ENCODE peak calls at places on chromosomes 12 and 14, in seven cellular contexts. P, W, S, I, M, O and C are unnamed samples.

GRCh38 chr14:32593290-32593942 is 264.3 kb downstream of the AKAP6 start:
- DNase-seq in M (no peak), W (no peak), S (no peak), P (no peak), O (no peak), I (no peak), C (no peak)

GRCh38 chr12:127485528-127485927 is 781.4 kb upstream of the TMEM132C start:
- DNase-seq in S (no peak), W (no peak), O (no peak), M (no peak), I (peak), P (no peak), C (no peak)

GRCh38 chr12:94282675-94283074 is 134.3 kb downstream of the PLXNC1 start:
- DNase-seq in I (peak), W (no peak), M (no peak), P (no peak), S (peak), O (no peak), C (peak)

GRCh38 chr14:39459795-39460478 is 27.7 kb upstream of the FBXO33 start:
- DNase-seq in M (no peak), I (no peak), P (no peak), S (no peak), W (no peak), O (no peak), C (peak)

GRCh38 chr12:68557011-68557715 is 53.5 kb upstream of the RAP1B start:
- DNase-seq in M (no peak), S (peak), O (no peak), W (no peak), P (no peak), I (no peak), C (no peak)

GRCh38 chr12:67618303-67618702 is 30.2 kb upstream of the DYRK2 start:
- DNase-seq in S (no peak), I (no peak), W (no peak), M (no peak), O (no peak), P (no peak), C (no peak)

GRCh38 chr12:115507951-115508722 is 769.4 kb downstream of the MED13L start:
- DNase-seq in M (no peak), S (no peak), P (no peak), I (no peak), W (peak), O (no peak), C (peak)

GRCh38 chr14:72906316-72906715 is 12.4 kb upstream of the DPF3 start:
- DNase-seq in M (no peak), W (no peak), S (no peak), P (no peak), I (no peak), O (no peak), C (no peak)

GRCh38 chr12:74537126-74537706 is 419 bp upstream of the ATXN7L3B start:
- DNase-seq in M (no peak), P (no peak), I (no peak), S (no peak), O (no peak), W (no peak), C (no peak)

GRCh38 chr14:76662580-76662979 is 98.7 kb upstream of the VASH1 start:
- DNase-seq in M (no peak), I (no peak), W (no peak), S (no peak), O (no peak), P (no peak), C (no peak)

GRCh38 chr12:321606-322326 is 59.1 kb upstream of the SLC6A13 start:
- DNase-seq in O (no peak), S (peak), I (no peak), W (no peak), P (peak), M (no peak), C (no peak)

GRCh38 chr12:39846971-39847661 is 227.5 kb upstream of the ABCD2 start:
- DNase-seq in M (no peak), S (no peak), P (no peak), I (no peak), W (no peak), O (no peak), C (no peak)

GRCh38 chr12:106736051-106736957 is 38.2 kb upstream of the RIC8B start:
- DNase-seq in W (no peak), P (no peak), I (no peak), S (no peak), O (no peak), M (no peak), C (no peak)

GRCh38 chr12:76111209-76111749 is 26.8 kb upstream of the NAP1L1 start:
- DNase-seq in I (no peak), O (no peak), P (no peak), M (no peak), W (no peak), S (no peak), C (no peak)

GRCh38 chr14:49766839-49767238 is 1.1 kb upstream of the KLHDC2 start:
- DNase-seq in W (no peak), S (no peak), P (no peak), I (no peak), O (no peak), M (no peak), C (no peak)

GRCh38 chr12:63846249-63846967 is 1.9 kb downstream of the SRGAP1 start:
- DNase-seq in M (no peak), S (peak), P (no peak), I (no peak), O (no peak), W (no peak), C (no peak)

GRCh38 chr14:65461730-65462129 is 49.2 kb downstream of the FUT8 start:
- DNase-seq in S (peak), W (no peak), I (no peak), P (no peak), M (no peak), O (no peak), C (no peak)

GRCh38 chr12:131701705-131702572 is 9.0 kb upstream of the SFSWAP start:
- DNase-seq in W (no peak), I (no peak), S (no peak), P (no peak), M (no peak), O (no peak), C (no peak)

GRCh38 chr12:74945771-74946198 is 263.9 kb downstream of the KCNC2 start:
- DNase-seq in M (no peak), S (no peak), W (no peak), O (no peak), I (no peak), P (no peak), C (no peak)

GRCh38 chr14:64838656-64839055 is 41.1 kb downstream of the SPTB start:
- DNase-seq in W (no peak), I (no peak), P (no peak), M (no peak), O (no peak), S (no peak), C (no peak)

GRCh38 chr12:20629414-20630156 is 65.5 kb upstream of the SLCO1C1 start:
- DNase-seq in W (no peak), I (no peak), S (peak), M (no peak), P (peak), O (no peak), C (no peak)

GRCh38 chr12:48865141-48865440 is 579 bp downstream of the RND1 start:
- DNase-seq in O (no peak), I (no peak), W (no peak), P (no peak), M (no peak), S (no peak), C (no peak)

GRCh38 chr12:107377596-107378385 is 284.4 kb upstream of the CRY1 start:
- DNase-seq in S (no peak), O (no peak), W (no peak), M (no peak), I (no peak), P (no peak), C (no peak)

GRCh38 chr12:65741662-65742480 is 82.4 kb upstream of the HMGA2 start:
- DNase-seq in P (no peak), S (peak), O (no peak), I (no peak), W (no peak), M (no peak), C (no peak)

GRCh38 chr12:31370645-31371620 is 45.0 kb upstream of the SINHCAF start:
- DNase-seq in S (no peak), M (no peak), I (no peak), O (no peak), W (no peak), P (no peak), C (no peak)

GRCh38 chr14:104431351-104431928 is 148.1 kb upstream of the C14orf180 start:
- DNase-seq in M (peak), O (peak), P (no peak), S (no peak), I (no peak), W (no peak), C (no peak)

GRCh38 chr12:131827961-131828534 is at the start of gene MMP17:
- DNase-seq in M (peak), I (no peak), P (no peak), W (no peak), O (no peak), S (peak), C (peak)

DNA sequence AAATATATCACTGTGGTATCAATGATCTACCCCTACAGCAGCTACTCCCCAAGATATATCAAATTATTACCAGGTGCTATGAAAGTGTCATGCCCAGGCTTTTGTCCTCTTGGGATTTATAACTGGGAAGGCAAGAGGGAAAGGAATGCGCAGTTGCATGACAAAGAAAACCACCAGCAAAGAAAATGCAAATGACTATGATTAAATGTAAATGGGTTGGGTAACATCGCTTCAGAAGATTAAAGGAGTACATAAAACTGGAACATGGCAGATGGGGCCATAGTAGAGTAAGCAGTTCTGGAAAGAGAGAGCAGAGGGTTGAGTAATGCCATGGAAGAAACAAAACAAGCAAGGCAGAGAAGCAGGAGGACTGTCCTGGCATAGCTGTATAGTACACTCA is 493.1 kb downstream of the NOVA1 start:
- DNase-seq in I (no peak), O (no peak), P (no peak), M (no peak), W (no peak), S (no peak), C (no peak)
- TF ChIP-seq POLR2AphosphoS5 in I (no peak), O (no peak), P (no peak), M (no peak), W (no peak), S (no peak), C (no peak)

GRCh38 chr12:122265433-122265832 is 861 bp downstream of the VPS33A start:
- DNase-seq in S (no peak), M (no peak), W (no peak), P (no peak), I (no peak), O (no peak), C (no peak)

DNA sequence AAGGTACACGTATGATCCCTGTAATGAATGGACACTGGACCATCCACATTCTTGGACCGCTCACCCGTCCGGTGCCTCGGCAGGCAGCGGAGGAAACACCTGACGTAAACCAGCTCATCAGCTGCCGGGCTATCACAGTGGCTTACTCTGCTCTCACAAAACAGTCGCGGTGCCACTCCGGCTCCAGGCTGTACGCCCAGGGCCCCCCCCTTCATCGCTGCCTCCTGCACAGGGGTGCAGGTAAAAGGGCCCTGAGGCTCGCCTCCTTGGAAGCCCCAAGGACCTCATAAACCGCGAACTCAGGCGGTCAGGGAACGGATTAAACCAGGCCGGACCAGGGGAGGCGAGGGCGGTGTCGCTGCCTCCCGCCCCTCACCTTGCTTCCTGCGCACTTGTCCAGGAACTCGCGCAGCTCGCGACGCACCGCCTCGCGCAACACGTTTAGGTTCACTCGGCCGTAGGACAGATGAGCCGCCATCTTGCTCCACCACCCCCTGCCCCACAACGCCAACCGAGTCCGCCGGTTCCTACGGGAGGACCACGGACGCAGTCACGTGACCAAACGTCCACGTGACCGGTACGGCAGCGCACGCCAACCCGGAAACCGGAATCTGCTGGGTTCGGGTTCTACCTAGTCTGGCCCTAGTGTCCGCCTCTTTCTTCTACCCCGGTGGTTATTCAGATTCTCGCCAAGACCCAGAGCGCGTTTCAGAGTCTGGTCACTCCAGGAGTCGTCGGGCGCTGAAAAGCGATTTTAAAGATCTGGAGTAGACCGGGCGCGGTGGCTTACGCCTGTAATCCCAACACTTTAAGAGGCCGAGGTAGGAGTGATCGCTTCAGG is at the start of gene VPS33A:
- DNase-seq in P (peak), I (peak), W (peak), O (peak), M (peak), S (peak), C (peak)
- TF ChIP-seq POLR2A in P (peak), I (peak), W (peak), O (peak), M (peak), S (peak), C (peak)

GRCh38 chr12:84913151-84913550 is 552 bp upstream of the SLC6A15 start:
- DNase-seq in W (no peak), O (no peak), P (no peak), M (no peak), S (no peak), I (no peak), C (no peak)
- TF ChIP-seq POLR2AphosphoS5 in W (no peak), O (no peak), P (no peak), M (no peak), S (no peak), I (no peak), C (no peak)

DNA sequence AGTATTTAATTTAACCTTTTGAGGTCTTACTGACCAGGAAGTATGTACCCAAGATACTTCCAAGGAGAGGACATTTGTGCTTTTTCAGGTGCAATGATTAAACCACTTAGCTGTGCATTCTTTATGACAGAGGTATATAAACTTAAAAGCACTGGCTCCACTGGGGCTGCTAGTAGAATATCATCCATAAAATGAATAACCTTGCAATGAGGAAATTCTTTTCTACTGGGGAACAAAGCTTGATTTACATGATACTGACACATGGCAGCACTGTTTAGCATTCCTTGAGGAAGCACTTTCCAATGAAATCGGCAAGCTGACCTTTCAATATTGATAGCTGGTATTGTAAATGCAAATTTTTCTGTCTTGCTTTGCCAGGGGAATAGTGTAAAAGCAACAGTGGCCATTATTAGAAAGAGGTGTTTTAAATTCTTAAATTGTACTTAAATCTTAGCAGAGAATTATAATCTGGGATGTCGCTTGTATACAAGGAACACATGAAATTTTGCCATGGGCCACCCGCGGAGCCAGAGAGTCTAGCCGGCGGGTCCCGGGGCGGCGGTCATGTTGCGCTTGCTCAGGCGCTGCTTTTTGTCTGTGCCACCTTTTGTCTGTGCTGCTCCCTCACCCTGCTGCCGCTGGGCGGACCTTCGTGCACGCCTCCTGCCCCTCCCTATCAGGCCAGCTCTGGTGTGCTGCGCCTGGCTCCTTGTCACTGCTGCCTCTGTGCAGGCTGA is 20.9 kb upstream of the BLTP3B start:
- DNase-seq in I (peak), P (peak), M (peak), W (peak), O (peak), S (peak), C (peak)
- TF ChIP-seq POLR2A in I (no peak), P (peak), M (no peak), W (no peak), O (no peak), S (no peak), C (no peak)

DNA sequence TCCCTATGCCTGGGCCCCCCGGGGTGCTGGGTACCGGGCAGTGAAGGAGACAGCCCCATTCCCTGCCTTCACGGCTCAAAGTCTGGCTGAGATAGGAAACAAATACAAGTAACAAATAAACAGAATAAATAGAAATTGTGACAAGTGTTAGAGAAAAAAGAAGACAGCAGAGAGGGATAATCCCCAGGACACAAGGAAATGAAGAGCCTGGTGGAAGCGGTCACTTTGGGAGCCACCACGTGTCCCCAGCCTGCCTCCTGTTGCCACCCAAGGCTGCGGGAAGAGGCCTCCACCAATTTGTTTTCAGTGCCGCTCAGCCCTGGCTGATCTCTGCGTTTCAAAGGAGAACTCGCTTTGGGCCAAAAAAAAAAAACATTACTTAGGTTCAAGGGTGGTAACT is 31.2 kb downstream of the RBM19 start:
- DNase-seq in O (no peak), P (no peak), W (no peak), S (no peak), I (no peak), M (no peak), C (no peak)
- TF ChIP-seq POLR2AphosphoS5 in O (no peak), P (no peak), W (no peak), S (no peak), I (no peak), M (no peak), C (no peak)

GRCh38 chr12:54368709-54369596 is 4.7 kb upstream of the GPR84 start:
- DNase-seq in S (peak), O (peak), M (peak), I (peak), P (peak), W (peak), C (peak)
- TF ChIP-seq POLR2A in S (no peak), O (no peak), M (no peak), I (no peak), P (no peak), W (no peak), C (no peak)

DNA sequence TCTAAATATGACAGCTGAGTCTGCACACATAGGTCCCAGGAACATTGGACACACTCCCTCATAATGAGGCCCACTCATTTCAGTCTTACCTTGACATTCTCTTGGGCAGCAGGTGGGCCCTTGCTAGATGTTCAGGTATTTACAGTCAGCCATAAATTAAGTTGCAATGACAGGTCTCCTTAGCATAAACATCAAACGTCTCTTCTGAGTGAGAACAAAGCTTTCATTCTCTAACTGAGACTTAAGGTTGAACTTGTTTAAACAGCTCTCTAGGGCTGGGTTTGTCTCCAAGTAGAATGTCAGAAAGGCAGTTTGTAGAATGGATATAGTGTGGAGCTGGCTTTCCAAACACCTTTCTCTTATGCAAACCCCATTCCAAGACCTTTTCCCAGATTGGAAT is 10.3 kb downstream of the ACVR1B start:
- DNase-seq in M (no peak), S (peak), I (no peak), W (no peak), O (no peak), P (no peak), C (no peak)
- TF ChIP-seq POLR2AphosphoS5 in M (no peak), S (no peak), I (no peak), W (no peak), O (no peak), P (peak), C (no peak)

GRCh38 chr14:69804902-69805301 is 7.9 kb upstream of the SLC10A1 start:
- DNase-seq in P (no peak), S (no peak), M (no peak), I (no peak), W (no peak), O (no peak), C (no peak)

GRCh38 chr14:69798339-69798735 is 1.3 kb upstream of the SLC10A1 start:
- DNase-seq in M (no peak), S (no peak), P (no peak), I (no peak), W (no peak), O (no peak), C (no peak)

GRCh38 chr14:69807192-69807591 is 10.2 kb upstream of the SLC10A1 start:
- DNase-seq in M (no peak), O (no peak), S (no peak), I (no peak), W (no peak), P (no peak), C (no peak)

GRCh38 chr14:69808919-69809808 is 12.1 kb upstream of the SLC10A1 start:
- DNase-seq in O (no peak), P (no peak), S (no peak), I (no peak), M (no peak), W (no peak), C (no peak)

DNA sequence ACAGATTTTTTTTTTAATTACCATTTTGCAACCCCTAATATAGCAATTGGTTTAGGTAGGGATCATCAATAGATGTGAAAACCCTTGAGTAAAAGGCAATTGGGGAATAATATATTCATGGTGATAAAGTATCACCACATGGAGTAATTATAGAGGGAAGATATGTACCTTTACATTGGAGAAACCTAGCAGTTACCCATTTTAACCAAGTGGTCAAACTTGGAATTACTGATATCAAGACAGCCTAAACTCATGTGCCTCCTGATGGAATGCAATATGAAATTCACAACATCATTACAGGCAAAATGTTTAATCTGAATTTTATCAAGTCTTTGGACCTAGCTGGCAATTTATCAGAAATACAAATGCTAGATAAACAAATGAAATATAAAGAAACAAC is 6.7 kb upstream of the SLC10A1 start:
- DNase-seq in O (no peak), P (no peak), I (no peak), W (no peak), M (no peak), S (no peak), C (no peak)
- TF ChIP-seq POLR2A in O (no peak), P (no peak), I (no peak), W (no peak), M (no peak), S (no peak), C (no peak)